ENCODE peak calls at places on chromosomes 4 and X, in four cellular contexts. B is endothelial cell of umbilical vein, Z is tibial nerve, W is upper lobe of right lung. T is an unnamed sample. For H3K9me3 and H3K4me1, the result is how much of the 10 kb centered on the place peaks cover.

GRCh38 chrX:107324493-107325310 is 118.3 kb downstream of the DNAAF6 start:
- DNase-seq in B (peak), Z (no peak), W (peak), T (peak)

GRCh38 chr4:83248486-83248885 is 36.1 kb downstream of the COQ2 start:
- DNase-seq in B (no peak), Z (no peak), W (no peak), T (no peak)

GRCh38 chr4:148866666-148867065 is 424.5 kb upstream of the NR3C2 start:
- DNase-seq in B (no peak), Z (no peak), W (no peak), T (no peak)

GRCh38 chrX:41209853-41210252 is 124.1 kb upstream of the DDX3X start:
- DNase-seq in B (no peak), Z (no peak), W (no peak), T (no peak)

GRCh38 chrX:65643046-65643785 is 24.2 kb upstream of the MSN start:
- DNase-seq in B (peak), Z (no peak), W (no peak), T (peak)

GRCh38 chr4:73687414-73687813 is 53.0 kb upstream of the CXCL8 start:
- DNase-seq in B (no peak), Z (no peak), W (no peak), T (no peak)

GRCh38 chr4:73080789-73081188 is 11.3 kb upstream of the COX18 start:
- DNase-seq in B (no peak), Z (no peak), W (no peak), T (no peak)

GRCh38 chr4:116217781-116218180 is 867.6 kb downstream of the TRAM1L1 start:
- DNase-seq in B (peak), Z (no peak), W (no peak), T (no peak)

GRCh38 chr4:16642897-16643296 is 255.5 kb downstream of the LDB2 start:
- DNase-seq in B (no peak), Z (no peak), W (no peak), T (no peak)

GRCh38 chrX:53831662-53832635 is 145.4 kb upstream of the HUWE1 start:
- DNase-seq in B (peak), Z (peak), W (no peak), T (no peak)

GRCh38 chr4:144872508-144873293 is 225.3 kb downstream of the ANAPC10 start:
- DNase-seq in B (peak), Z (peak), W (no peak), T (no peak)

GRCh38 chr4:173517781-173518371 is 12.2 kb downstream of the HAND2 start:
- DNase-seq in B (no peak), Z (no peak), W (no peak), T (no peak)

GRCh38 chrX:155334486-155335316 is at the start of gene CLIC2:
- DNase-seq in B (peak), Z (peak), W (no peak), T (no peak)

GRCh38 chr4:38800956-38801450 is 3.6 kb downstream of the TLR1 start:
- DNase-seq in B (no peak), Z (no peak), W (no peak), T (no peak)

GRCh38 chr4:21512351-21512750 is 436.2 kb downstream of the KCNIP4 start:
- DNase-seq in B (peak), Z (no peak), W (no peak), T (no peak)

GRCh38 chr4:163107754-163108153 is 58.9 kb downstream of the NAF1 start:
- DNase-seq in B (peak), Z (no peak), W (no peak), T (no peak)

GRCh38 chrX:73289039-73289438 is 74.4 kb upstream of the NAP1L2 start:
- DNase-seq in B (no peak), Z (no peak), W (no peak), T (no peak)

GRCh38 chrX:17414057-17414658 is 39.2 kb downstream of the NHS start:
- DNase-seq in B (no peak), Z (peak), W (no peak), T (no peak)

GRCh38 chr4:113575391-113575790 is 186.1 kb downstream of the CAMK2D start:
- DNase-seq in B (peak), Z (no peak), W (no peak), T (no peak)

DNA sequence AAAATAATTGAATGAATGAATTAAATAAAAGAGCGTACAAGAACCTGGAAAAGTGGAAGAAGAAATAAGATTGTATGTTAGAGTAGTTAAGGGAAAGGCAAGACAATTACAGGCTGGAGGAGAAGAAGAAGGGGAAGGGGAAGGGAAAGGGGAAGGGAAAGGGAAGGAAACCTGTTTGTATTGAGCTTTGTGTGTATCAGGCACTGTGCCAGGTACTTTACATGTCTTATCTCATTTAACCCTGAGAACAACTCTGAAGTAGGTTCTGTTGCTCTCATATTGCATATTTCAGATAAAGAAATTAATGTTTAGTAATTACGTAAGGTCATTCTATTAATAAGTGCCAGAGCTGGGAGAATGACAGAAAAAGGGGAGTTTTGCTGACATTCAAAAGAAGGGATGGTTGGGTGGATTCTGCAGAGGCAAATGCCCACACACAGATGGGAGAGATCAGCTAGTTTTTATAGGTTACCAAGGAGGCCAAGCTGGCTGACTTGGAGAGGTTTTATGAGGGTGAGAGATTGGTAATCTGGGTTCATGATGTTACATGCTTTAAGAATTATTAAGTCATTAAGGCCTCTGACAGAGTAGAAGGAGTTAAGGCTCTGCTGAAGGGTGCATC is 92.3 kb upstream of the LCORL start:
- DNase-seq in B (peak), Z (no peak), W (no peak), T (no peak)
- H3K9me3 ChIP-seq in B (under half), Z (under half), W (under half), T (under half)

GRCh38 chr4:7817877-7818675 is 121.6 kb downstream of the AFAP1 start:
- DNase-seq in B (no peak), Z (no peak), W (peak), T (no peak)

GRCh38 chr4:7820031-7820825 is 119.4 kb downstream of the AFAP1 start:
- DNase-seq in B (no peak), Z (no peak), W (no peak), T (no peak)

GRCh38 chr4:7821245-7822165 is 118.2 kb downstream of the AFAP1 start:
- DNase-seq in B (no peak), Z (no peak), W (peak), T (no peak)

GRCh38 chr4:7818676-7819041 is 121.0 kb downstream of the AFAP1 start:
- DNase-seq in B (no peak), Z (no peak), W (no peak), T (no peak)

DNA sequence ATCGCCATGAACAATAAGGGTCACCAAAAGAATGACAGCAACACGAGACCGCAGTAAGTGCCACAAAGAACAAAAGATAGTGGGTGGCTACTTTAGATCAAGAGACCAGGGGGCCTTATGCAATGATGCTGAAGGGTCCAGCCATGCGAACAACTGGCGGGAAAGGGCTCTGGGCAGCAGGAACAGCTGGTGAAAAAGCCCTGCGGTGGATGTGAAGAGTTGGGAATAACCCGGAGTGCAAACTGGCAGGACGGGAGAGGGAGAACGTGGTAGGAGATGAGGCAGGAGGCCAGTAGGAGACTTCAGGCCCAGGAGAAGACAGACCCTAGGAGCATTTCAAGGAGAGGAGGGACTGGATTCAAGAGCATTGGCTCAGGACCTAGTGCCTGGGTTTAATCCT is 120.2 kb downstream of the AFAP1 start:
- DNase-seq in B (no peak), Z (no peak), W (peak), T (no peak)
- H3K4me1 ChIP-seq in B (under half), Z (under half), W (under half), T (under half)

GRCh38 chr4:102422843-102423242 is 77.6 kb upstream of the SLC39A8 start:
- DNase-seq in B (no peak), Z (no peak), W (no peak), T (no peak)

GRCh38 chr4:102423375-102423774 is 77.8 kb upstream of the NFKB1 start:
- DNase-seq in B (no peak), Z (no peak), W (no peak), T (no peak)

GRCh38 chr4:102416765-102417164 is 71.5 kb upstream of the SLC39A8 start:
- DNase-seq in B (no peak), Z (no peak), W (no peak), T (no peak)

GRCh38 chr4:102420563-102421221 is 75.4 kb upstream of the SLC39A8 start:
- DNase-seq in B (peak), Z (no peak), W (no peak), T (no peak)
- TF ChIP-seq CTCF in B (no peak), Z (no peak), W (peak), T (no peak)

DNA sequence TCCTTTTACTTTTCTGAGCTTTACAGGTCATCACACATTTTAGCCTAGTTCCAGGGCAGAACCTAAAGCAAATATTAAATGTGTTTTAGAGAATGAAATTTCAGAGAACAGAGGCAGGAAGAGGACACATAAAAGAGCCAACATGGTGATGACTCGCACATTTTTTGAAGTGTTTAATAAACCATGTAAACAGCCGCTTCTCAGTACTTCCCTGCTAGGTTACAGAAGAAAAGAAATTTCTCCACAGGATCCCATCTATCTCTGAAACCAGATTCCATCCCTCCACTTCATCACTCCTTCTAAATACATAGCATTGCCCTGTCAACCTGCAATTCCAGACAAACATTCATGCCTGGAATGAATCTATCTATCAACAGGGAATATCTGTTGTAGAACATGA is 949.5 kb upstream of the PCDH7 start:
- DNase-seq in B (no peak), Z (no peak), W (no peak), T (no peak)
- H3K9me3 ChIP-seq in B (under half), Z (under half), W (under half), T (under half)

GRCh38 chrX:20066968-20067708 is 49.6 kb downstream of the MAP7D2 start:
- DNase-seq in B (peak), Z (peak), W (no peak), T (no peak)
- H3K4me1 ChIP-seq in B (under half), Z (under half), W (under half), T (under half)

DNA sequence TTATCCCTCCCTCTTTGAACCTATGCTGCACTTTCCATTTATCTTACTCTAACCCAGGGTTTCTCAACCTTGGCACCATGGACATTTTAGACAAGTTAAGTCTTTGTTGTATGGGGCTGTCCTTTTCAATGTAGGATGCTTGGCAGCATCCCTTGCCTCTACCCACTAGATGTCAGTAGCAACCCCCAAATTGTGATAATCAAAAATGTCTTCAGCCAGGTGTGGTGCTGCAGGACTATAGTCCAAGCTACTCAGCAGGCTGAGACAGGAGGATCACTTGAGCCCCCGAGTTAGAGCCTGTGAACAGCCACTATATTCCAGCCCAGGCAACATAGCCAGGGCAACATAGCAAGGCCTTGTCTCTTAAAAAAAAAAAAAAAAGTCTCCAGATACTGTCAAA is 7.0 kb downstream of the LRCH2 start:
- DNase-seq in B (peak), Z (no peak), W (no peak), T (no peak)
- TF ChIP-seq CTCF in B (peak), Z (no peak), W (peak), T (no peak)

GRCh38 chr4:20109395-20109794 is 142.3 kb upstream of the SLIT2 start:
- DNase-seq in B (peak), Z (no peak), W (no peak), T (no peak)
- H3K9me3 ChIP-seq in B (under half), Z (under half), W (under half), T (under half)

DNA sequence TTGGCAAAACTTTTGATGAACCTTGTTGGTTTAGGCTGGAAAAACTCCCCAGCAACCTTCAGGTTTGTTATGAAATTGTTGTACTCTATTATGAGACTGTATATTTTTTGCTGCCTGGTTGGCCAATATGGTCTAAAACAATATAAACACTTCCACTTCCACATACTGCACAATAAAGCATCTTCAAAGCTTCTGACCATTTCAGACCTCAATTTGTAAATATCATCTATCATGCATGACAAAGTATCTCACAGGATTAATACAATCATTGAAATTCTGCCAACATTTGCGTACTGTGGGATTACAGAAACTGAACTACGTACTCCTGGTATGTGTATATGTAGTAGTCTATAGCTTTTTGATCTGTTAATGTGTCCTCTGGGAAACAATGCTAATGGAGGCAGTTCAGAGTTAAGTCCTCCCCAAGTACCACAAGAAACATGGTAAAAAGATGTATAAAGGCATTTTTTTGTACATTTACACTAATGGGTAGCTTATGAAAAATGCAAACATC is 40.4 kb downstream of the GPC4 start:
- DNase-seq in B (no peak), Z (no peak), W (no peak), T (no peak)
- H3K4me1 ChIP-seq in B (under half), Z (under half), W (under half), T (under half)